ENCODE peak calls at places on chromosomes 12 and 14, in five cellular contexts. A is neural progenitor cell, W is IMR-90, Z is HepG2, N is GM20000. M is an unnamed sample.

GRCh38 chr12:128790221-128790620 is 33.5 kb downstream of the SLC15A4 start:
- DNase-seq in A (no peak), W (no peak), Z (no peak), N (no peak), M (no peak)

GRCh38 chr12:21771311-21771710 is 3.2 kb downstream of the KCNJ8 start:
- DNase-seq in A (no peak), W (peak), Z (no peak), N (no peak), M (no peak)

GRCh38 chr12:87596134-87596533 is 433.1 kb downstream of the C12orf50 start:
- DNase-seq in A (no peak), W (no peak), Z (no peak), N (no peak), M (no peak)

GRCh38 chr14:89417469-89418225 is 614 bp upstream of the FOXN3 start:
- DNase-seq in A (peak), W (peak), Z (peak), N (peak), M (no peak)

GRCh38 chr12:28189774-28190320 is 409 bp upstream of the CCDC91 start:
- DNase-seq in A (no peak), W (no peak), Z (no peak), N (no peak), M (no peak)

GRCh38 chr14:105897725-105898113 is 371.3 kb downstream of the TMEM121 start:
- DNase-seq in A (no peak), W (no peak), Z (no peak), N (no peak), M (no peak)

GRCh38 chr12:116687888-116688287 is 50.0 kb downstream of the SPRING1 start:
- DNase-seq in A (peak), W (no peak), Z (peak), N (no peak), M (peak)

GRCh38 chr12:114668905-114669304 is 15.1 kb downstream of the TBX3 start:
- DNase-seq in A (no peak), W (no peak), Z (peak), N (no peak), M (peak)

GRCh38 chr12:100404769-100405407 is 48.0 kb downstream of the SLC17A8 start:
- DNase-seq in A (peak), W (peak), Z (peak), N (peak), M (peak)

GRCh38 chr12:105212431-105212830 is 23.5 kb downstream of the APPL2 start:
- DNase-seq in A (no peak), W (peak), Z (no peak), N (no peak), M (no peak)

GRCh38 chr12:94229902-94230301 is 81.5 kb downstream of the PLXNC1 start:
- DNase-seq in A (no peak), W (no peak), Z (no peak), N (no peak), M (no peak)

GRCh38 chr12:50246873-50247612 is 36.3 kb downstream of the LIMA1 start:
- DNase-seq in A (no peak), W (peak), Z (peak), N (peak), M (no peak)

GRCh38 chr12:460301-461230 is 827 bp downstream of the B4GALNT3 start:
- DNase-seq in A (peak), W (no peak), Z (no peak), N (peak), M (no peak)

GRCh38 chr14:61420326-61420725 is 98.9 kb downstream of the PRKCH start:
- DNase-seq in A (no peak), W (peak), Z (no peak), N (no peak), M (no peak)

GRCh38 chr12:125853670-125854069 is 788.4 kb downstream of the AACS start:
- DNase-seq in A (no peak), W (no peak), Z (no peak), N (no peak), M (no peak)

GRCh38 chr14:52313493-52313881 is 625 bp upstream of the PTGER2 start:
- DNase-seq in A (no peak), W (peak), Z (no peak), N (no peak), M (no peak)

GRCh38 chr14:106024983-106025604 is 498.7 kb downstream of the TMEM121 start:
- DNase-seq in A (no peak), W (no peak), Z (no peak), N (no peak), M (no peak)

GRCh38 chr12:95212576-95212975 is 4.7 kb downstream of the FGD6 start:
- DNase-seq in A (no peak), W (no peak), Z (no peak), N (no peak), M (no peak)

GRCh38 chr14:100769035-100769939 is 42.6 kb downstream of the DLK1 start:
- DNase-seq in A (no peak), W (no peak), Z (no peak), N (no peak), M (no peak)

GRCh38 chr12:115798309-115798917 is 479.1 kb downstream of the MED13L start:
- DNase-seq in A (no peak), W (no peak), Z (no peak), N (no peak), M (no peak)

GRCh38 chr12:82838827-82839226 is 152.1 kb downstream of the TMTC2 start:
- DNase-seq in A (no peak), W (no peak), Z (no peak), N (no peak), M (no peak)

GRCh38 chr14:73753043-73753886 is 39.1 kb upstream of the PNMA1 start:
- DNase-seq in A (no peak), W (no peak), Z (peak), N (peak), M (no peak)

GRCh38 chr12:63907561-63907960 is 63.1 kb downstream of the SRGAP1 start:
- DNase-seq in A (no peak), W (peak), Z (no peak), N (no peak), M (no peak)

GRCh38 chr14:105337966-105338365 is 23.4 kb downstream of the PACS2 start:
- DNase-seq in A (no peak), W (no peak), Z (no peak), N (no peak), M (peak)

GRCh38 chr12:24854908-24855307 is 94.0 kb downstream of the BCAT1 start:
- DNase-seq in A (no peak), W (peak), Z (no peak), N (no peak), M (no peak)

GRCh38 chr14:35285168-35285990 is 6.8 kb upstream of the PSMA6 start:
- DNase-seq in A (no peak), W (peak), Z (no peak), N (peak), M (no peak)

GRCh38 chr12:67457136-67457535 is 188.0 kb downstream of the CAND1 start:
- DNase-seq in A (no peak), W (no peak), Z (no peak), N (no peak), M (no peak)

GRCh38 chr12:124538194-124539082 is 29.0 kb downstream of the NCOR2 start:
- DNase-seq in A (no peak), W (no peak), Z (peak), N (no peak), M (no peak)

GRCh38 chr14:99602054-99602787 is 1.8 kb downstream of the CCDC85C start:
- DNase-seq in A (peak), W (peak), Z (peak), N (no peak), M (peak)

GRCh38 chr14:61281186-61281676 is at the start of gene TMEM30B:
- DNase-seq in A (no peak), W (no peak), Z (no peak), N (peak), M (no peak)

GRCh38 chr14:101709962-101710891 is 51.3 kb upstream of the PPP2R5C start:
- DNase-seq in A (no peak), W (no peak), Z (peak), N (no peak), M (no peak)

GRCh38 chr14:58133739-58134138 is 18.3 kb downstream of the ARMH4 start:
- DNase-seq in A (no peak), W (peak), Z (no peak), N (no peak), M (no peak)

GRCh38 chr14:76201162-76201561 is 49.4 kb downstream of the GPATCH2L start:
- DNase-seq in A (no peak), W (peak), Z (no peak), N (no peak), M (no peak)

GRCh38 chr14:93045965-93046695 is 69.6 kb downstream of the ITPK1 start:
- DNase-seq in A (no peak), W (peak), Z (no peak), N (no peak), M (no peak)

GRCh38 chr12:82527165-82527780 is 159.4 kb upstream of the TMTC2 start:
- DNase-seq in A (peak), W (peak), Z (peak), N (peak), M (peak)

GRCh38 chr14:84162658-84163057 is 1367.3 kb upstream of the FLRT2 start:
- DNase-seq in A (no peak), W (no peak), Z (no peak), N (no peak), M (no peak)

GRCh38 chr14:101539929-101540328 is 21.4 kb upstream of the DIO3 start:
- DNase-seq in A (peak), W (no peak), Z (no peak), N (no peak), M (no peak)

GRCh38 chr14:103545915-103546650 is 16.4 kb downstream of the BAG5 start:
- DNase-seq in A (no peak), W (no peak), Z (no peak), N (no peak), M (no peak)

DNA sequence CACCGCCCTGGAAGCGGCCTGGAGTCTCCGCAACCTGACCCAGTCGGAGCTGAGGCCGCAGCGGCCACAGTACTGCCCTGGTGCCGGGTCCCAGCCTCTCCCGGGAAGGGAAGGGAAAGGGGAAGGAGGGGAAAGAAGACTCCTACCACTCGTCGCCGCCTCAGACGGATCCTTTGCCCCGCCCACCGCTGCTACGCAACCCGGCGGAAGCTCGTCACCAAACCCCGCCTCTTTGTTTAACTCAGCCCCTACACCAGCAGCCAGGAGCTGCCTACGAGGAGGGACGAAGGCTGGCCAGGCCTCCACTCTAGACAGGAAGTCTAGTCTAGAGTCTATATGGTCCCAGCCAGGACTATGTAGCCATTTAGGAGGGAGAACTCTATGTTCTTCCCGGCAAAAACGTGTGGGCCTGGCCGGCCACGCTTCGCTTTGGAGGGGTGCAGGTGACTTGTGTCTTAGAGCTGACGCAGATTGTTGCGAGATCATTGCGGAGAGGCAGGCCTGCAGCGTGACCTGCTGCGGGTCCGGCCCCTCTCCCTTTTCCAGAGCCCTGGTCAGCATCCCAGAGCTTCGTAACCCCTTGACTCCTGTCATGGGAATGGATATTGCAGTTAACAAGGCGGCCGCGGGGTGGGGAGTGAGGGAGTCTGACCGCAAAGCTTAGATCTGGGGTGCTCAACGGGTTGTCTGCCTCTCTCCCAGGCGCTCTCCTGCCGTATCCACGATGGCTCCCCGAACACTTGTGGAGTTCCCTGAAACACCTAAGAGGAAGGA is at the start of gene RNF41:
- DNase-seq in A (peak), W (peak), Z (peak), N (peak), M (peak)
- TF ChIP-seq CTCF in A (peak), W (peak), Z (peak), N (no peak), M (no peak)

GRCh38 chr14:87443039-87443438 is 549.9 kb downstream of the GALC start:
- DNase-seq in A (no peak), W (no peak), Z (no peak), N (no peak), M (no peak)

GRCh38 chr14:87449016-87449415 is 544.0 kb downstream of the GALC start:
- DNase-seq in A (no peak), W (no peak), Z (no peak), N (no peak), M (no peak)

GRCh38 chr14:87443787-87444186 is 549.2 kb downstream of the GALC start:
- DNase-seq in A (no peak), W (peak), Z (no peak), N (no peak), M (no peak)
- TF ChIP-seq CTCF in A (no peak), W (no peak), Z (no peak), N (no peak), M (no peak)

GRCh38 chr12:55955800-55956508 is 9.9 kb downstream of the PMEL start:
- DNase-seq in A (no peak), W (peak), Z (peak), N (no peak), M (no peak)
- TF ChIP-seq CTCF in A (no peak), W (peak), Z (peak), N (no peak), M (no peak)

GRCh38 chr12:43776498-43776897 is 17.7 kb downstream of the IRAK4 start:
- DNase-seq in A (peak), W (peak), Z (peak), N (peak), M (no peak)
- TF ChIP-seq CTCF in A (peak), W (peak), Z (peak), N (peak), M (peak)

GRCh38 chr12:89540586-89540985 is 14.7 kb upstream of the POC1B start:
- DNase-seq in A (no peak), W (no peak), Z (no peak), N (no peak), M (no peak)
- TF ChIP-seq CTCF in A (no peak), W (no peak), Z (no peak), N (no peak), M (no peak)

DNA sequence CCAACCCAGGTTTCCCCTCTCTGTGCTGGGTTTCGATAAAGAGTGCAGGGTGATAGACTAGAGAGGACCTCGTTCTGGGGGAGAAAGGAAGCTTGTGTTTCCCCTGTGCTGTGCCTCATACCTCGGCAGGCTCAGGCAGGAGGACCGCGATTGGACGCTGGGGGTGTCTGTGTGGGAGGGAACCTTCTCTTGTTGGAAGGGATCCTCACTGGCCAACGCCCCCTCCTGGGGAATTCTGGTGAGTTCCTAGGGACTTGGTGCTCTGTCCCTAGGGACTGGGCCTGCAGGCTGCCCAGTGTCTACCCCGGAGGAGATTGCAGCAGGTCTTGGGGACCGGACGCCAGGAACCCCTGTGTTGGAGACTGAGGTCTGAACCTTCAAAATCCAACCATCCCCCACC is 157.4 kb upstream of the PRMT8 start:
- DNase-seq in A (peak), W (no peak), Z (peak), N (no peak), M (peak)
- TF ChIP-seq CTCF in A (peak), W (no peak), Z (peak), N (no peak), M (no peak)

DNA sequence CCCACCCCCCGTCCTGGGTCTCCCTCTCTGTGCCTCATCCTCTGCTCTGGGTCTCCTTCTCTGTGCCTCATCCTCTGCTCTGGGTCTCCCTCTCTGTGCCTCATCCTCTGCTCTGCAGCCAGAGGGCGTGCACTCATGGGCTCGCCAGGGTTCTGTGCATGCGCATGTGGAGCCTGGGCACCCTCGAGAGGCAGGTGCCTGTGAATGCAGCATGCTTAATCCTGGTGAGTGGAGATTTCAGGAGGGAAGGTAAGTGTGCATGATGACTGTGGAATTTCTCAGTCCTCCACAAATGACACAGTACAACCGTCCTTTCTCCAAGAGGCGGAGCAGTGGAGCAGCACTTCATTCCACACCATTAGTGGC is 65.2 kb downstream of the EP400 start:
- DNase-seq in A (no peak), W (no peak), Z (no peak), N (no peak), M (no peak)
- TF ChIP-seq CTCF in A (no peak), W (no peak), Z (peak), N (no peak), M (no peak)

DNA sequence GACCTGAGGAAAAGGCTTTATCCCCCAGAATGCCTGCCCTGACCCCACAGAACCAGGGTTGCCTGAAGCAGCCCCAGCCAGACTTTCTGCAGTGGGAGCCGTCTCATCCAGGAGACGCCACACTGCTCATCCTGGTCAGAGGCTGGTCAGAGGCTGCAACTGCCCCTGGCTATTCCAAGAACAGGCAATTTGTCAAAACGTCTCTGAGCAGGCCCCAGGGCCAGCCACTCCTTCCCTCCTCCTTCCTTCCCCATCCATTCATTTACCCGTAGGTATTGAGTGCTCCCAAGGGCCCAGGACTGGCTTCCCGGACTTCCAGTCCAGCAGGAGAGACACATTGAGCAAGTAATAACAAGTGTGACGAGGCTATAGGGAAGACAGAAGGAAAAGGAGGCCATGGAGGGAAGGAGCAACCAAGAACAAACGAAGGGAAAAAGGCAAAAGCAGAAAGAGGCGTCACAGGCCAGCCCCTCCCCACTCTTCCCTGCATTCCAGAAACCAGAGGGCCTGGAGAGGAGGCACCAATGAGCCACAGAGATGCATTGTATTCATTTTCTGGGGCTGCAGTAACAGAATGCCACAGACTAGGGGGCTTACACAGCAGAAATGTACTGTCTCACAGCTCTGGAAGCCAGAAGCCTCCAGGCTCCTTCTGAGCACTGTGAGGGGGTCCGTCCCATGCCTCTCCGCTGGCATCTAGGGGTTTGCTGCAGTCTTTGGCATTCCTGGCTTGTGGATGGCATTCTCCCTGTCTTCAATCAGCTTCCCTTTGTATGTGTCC is 21.0 kb upstream of the CD9 start:
- DNase-seq in A (peak), W (peak), Z (peak), N (no peak), M (peak)
- TF ChIP-seq CTCF in A (peak), W (peak), Z (peak), N (no peak), M (peak)

GRCh38 chr14:68300608-68301007 is 481.0 kb downstream of the RAD51B start:
- DNase-seq in A (no peak), W (no peak), Z (no peak), N (no peak), M (no peak)

GRCh38 chr14:68293404-68293803 is 473.8 kb downstream of the RAD51B start:
- DNase-seq in A (no peak), W (no peak), Z (no peak), N (no peak), M (no peak)

GRCh38 chr14:68295316-68295816 is 475.8 kb downstream of the RAD51B start:
- DNase-seq in A (peak), W (no peak), Z (peak), N (no peak), M (peak)

GRCh38 chr14:68297011-68297410 is 477.4 kb downstream of the RAD51B start:
- DNase-seq in A (no peak), W (no peak), Z (no peak), N (no peak), M (no peak)

GRCh38 chr14:68297871-68298468 is 478.4 kb downstream of the RAD51B start:
- DNase-seq in A (peak), W (peak), Z (peak), N (no peak), M (no peak)
- TF ChIP-seq CTCF in A (peak), W (peak), Z (peak), N (no peak), M (no peak)